ENCODE peak calls at places on chromosomes 1 and 21, in six cellular contexts. L, T, B, Z, X and W are unnamed samples.

GRCh38 chr21:44842087-44842486 is 24.2 kb upstream of the SUMO3 start:
- DNase-seq in L (no peak), T (no peak), B (no peak), Z (no peak), X (no peak), W (no peak)

GRCh38 chr1:167093863-167094516 is at the start of gene STYXL2:
- DNase-seq in L (no peak), T (no peak), B (no peak), Z (no peak), X (no peak), W (no peak)

GRCh38 chr1:16243936-16244649 is 7.1 kb upstream of the CPLANE2 start:
- DNase-seq in L (peak; percentile 95), T (peak; percentile 91), B (peak; percentile 79), Z (peak; percentile 49), X (peak; percentile 80), W (peak; percentile 82)

GRCh38 chr1:54310439-54311328 is 95.5 kb downstream of the SSBP3 start:
- DNase-seq in L (peak; percentile 82), T (peak; percentile 30), B (peak; percentile 22), Z (peak; percentile 29), X (peak; percentile 64), W (peak; percentile 73)

GRCh38 chr1:41936107-41936506 is 17.4 kb upstream of the HIVEP3 start:
- DNase-seq in L (no peak), T (peak; percentile 92), B (no peak), Z (peak; percentile 67), X (no peak), W (no peak)

GRCh38 chr1:175166746-175167145 is 25.8 kb downstream of the KIAA0040 start:
- DNase-seq in L (no peak), T (no peak), B (no peak), Z (no peak), X (no peak), W (no peak)

GRCh38 chr1:89203166-89203565 is 4.4 kb upstream of the GBP4 start:
- DNase-seq in L (no peak), T (peak; percentile 45), B (no peak), Z (no peak), X (no peak), W (no peak)

GRCh38 chr1:69406244-69406643 is 161.5 kb upstream of the LRRC7 start:
- DNase-seq in L (no peak), T (no peak), B (no peak), Z (no peak), X (no peak), W (no peak)

GRCh38 chr1:7899741-7900140 is 40.9 kb downstream of the TNFRSF9 start:
- DNase-seq in L (no peak), T (peak; percentile 55), B (no peak), Z (peak; percentile 79), X (no peak), W (no peak)

GRCh38 chr1:153534933-153535663 is 693 bp downstream of the S100A6 start:
- DNase-seq in L (peak; percentile 82), T (no peak), B (peak; percentile 74), Z (no peak), X (peak; percentile 78), W (peak; percentile 41)

GRCh38 chr1:73626326-73626725 is 571.6 kb downstream of the LRRIQ3 start:
- DNase-seq in L (no peak), T (no peak), B (no peak), Z (peak; percentile 1), X (no peak), W (no peak)

GRCh38 chr1:40965531-40965930 is 14.0 kb upstream of the CTPS1 start:
- DNase-seq in L (no peak), T (no peak), B (no peak), Z (no peak), X (no peak), W (no peak)

GRCh38 chr1:2556277-2557145 is at the start of gene TNFRSF14:
- DNase-seq in L (peak; percentile 84), T (peak; percentile 51), B (no peak), Z (no peak), X (peak; percentile 80), W (no peak)

GRCh38 chr1:234212764-234213406 is 160.4 kb upstream of the COA6 start:
- DNase-seq in L (no peak), T (peak; percentile 73), B (peak; percentile 53), Z (no peak), X (no peak), W (peak; percentile 35)

GRCh38 chr1:183953031-183953430 is 84.5 kb downstream of the COLGALT2 start:
- DNase-seq in L (no peak), T (peak; percentile 3), B (no peak), Z (no peak), X (no peak), W (no peak)

GRCh38 chr1:20725189-20726106 is 7.1 kb downstream of the SH2D5 start:
- DNase-seq in L (peak; percentile 55), T (peak; percentile 58), B (no peak), Z (peak; percentile 47), X (no peak), W (no peak)

GRCh38 chr1:226634156-226634588 is 85.6 kb downstream of the STUM start:
- DNase-seq in L (peak; percentile 86), T (peak; percentile 88), B (peak; percentile 64), Z (peak; percentile 21), X (peak; percentile 90), W (peak; percentile 68)

GRCh38 chr21:41668686-41669532 is 97.9 kb downstream of the RIPK4 start:
- DNase-seq in L (no peak), T (no peak), B (no peak), Z (no peak), X (no peak), W (no peak)

GRCh38 chr1:42938596-42939184 is 20.0 kb downstream of the SLC2A1 start:
- DNase-seq in L (no peak), T (no peak), B (no peak), Z (no peak), X (no peak), W (no peak)
- H3K4me1 ChIP-seq in L (no peaks in the 10 kb centered on the region), T (peaks cover 96% of the 10 kb centered on the region), B (peaks cover 100% of the 10 kb centered on the region), Z (peaks cover 58% of the 10 kb centered on the region), X (peaks cover 27% of the 10 kb centered on the region), W (peaks cover 24% of the 10 kb centered on the region)

GRCh38 chr1:25820247-25821111 is 725 bp downstream of the MTFR1L start:
- DNase-seq in L (peak; percentile 89), T (peak; percentile 68), B (peak; percentile 32), Z (peak; percentile 48), X (no peak), W (no peak)

GRCh38 chr1:25818569-25818968 is 1.2 kb upstream of the MTFR1L start:
- DNase-seq in L (peak; percentile 64), T (no peak), B (no peak), Z (no peak), X (no peak), W (no peak)

GRCh38 chr1:25819496-25820246 is at the start of gene MTFR1L:
- DNase-seq in L (peak; percentile 93), T (peak; percentile 72), B (peak; percentile 68), Z (peak; percentile 57), X (peak; percentile 93), W (peak; percentile 95)

GRCh38 chr1:25816112-25816718 is 3.5 kb upstream of the MTFR1L start:
- DNase-seq in L (peak; percentile 53), T (no peak), B (no peak), Z (no peak), X (no peak), W (no peak)

GRCh38 chr1:25817840-25818501 is 1.8 kb upstream of the MTFR1L start:
- DNase-seq in L (peak; percentile 56), T (peak; percentile 47), B (no peak), Z (no peak), X (no peak), W (no peak)
- H3K27ac ChIP-seq in L (peak overlapping the region; percentile 93), T (no peak overlapping the region), B (peak overlapping the region; percentile 13), Z (no peak overlapping the region), X (no peak overlapping the region), W (no peak overlapping the region)

GRCh38 chr1:25692560-25692959 is 76.0 kb downstream of the MAN1C1 start:
- DNase-seq in L (no peak), T (no peak), B (peak; percentile 19), Z (no peak), X (no peak), W (no peak)
- TF ChIP-seq CTCF in L (no peak), T (peak; percentile 61), B (peak; percentile 30), Z (peak; percentile 32), X (peak; percentile 43), W (no peak)

GRCh38 chr1:24584103-24584764 is 28.3 kb downstream of the NCMAP start:
- DNase-seq in L (no peak), T (no peak), B (no peak), Z (no peak), X (no peak), W (no peak)
- H3K4me1 ChIP-seq in L (no peaks in the 10 kb centered on the region), T (no peaks in the 10 kb centered on the region), B (no peaks in the 10 kb centered on the region), Z (no peaks in the 10 kb centered on the region), X (no peaks in the 10 kb centered on the region), W (peaks cover 5% of the 10 kb centered on the region)

DNA sequence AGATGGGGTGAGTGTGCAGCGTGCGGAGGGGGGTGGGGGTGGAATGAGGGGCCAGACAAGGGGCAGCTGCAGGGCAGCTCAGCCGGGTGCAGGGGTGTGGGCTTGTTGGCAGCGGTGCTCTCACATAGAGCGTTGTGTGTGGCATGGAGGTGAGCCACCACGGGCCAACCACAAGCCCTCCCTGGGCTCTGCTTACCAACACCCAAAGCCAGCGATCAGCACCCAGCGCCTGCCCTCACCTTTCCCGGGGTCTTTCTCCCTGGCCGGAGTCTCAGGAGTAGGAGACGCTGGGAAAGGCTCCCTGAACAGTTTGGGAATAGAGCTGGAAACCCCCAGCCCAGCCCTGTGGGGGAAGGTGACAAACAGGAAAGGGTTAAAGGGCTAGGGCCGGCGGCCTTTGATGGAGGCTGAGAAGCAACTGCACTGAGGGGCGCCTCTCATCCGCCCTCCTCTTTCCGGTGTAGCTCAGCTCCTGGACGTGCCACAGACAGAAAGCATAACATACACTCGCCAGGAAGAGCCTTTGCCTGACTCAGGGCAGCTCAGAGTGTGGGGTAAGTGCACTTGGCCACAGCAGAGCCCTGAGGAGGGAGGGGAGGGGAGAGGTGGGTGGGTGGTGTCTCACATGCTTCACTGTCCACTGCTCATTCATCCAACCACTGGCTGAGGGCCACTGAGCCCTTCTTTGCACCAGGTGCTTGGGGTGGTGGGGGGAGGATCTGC is 577 bp downstream of the IKBKE start:
- DNase-seq in L (no peak), T (peak; percentile 76), B (no peak), Z (peak; percentile 82), X (no peak), W (no peak)
- H3K27ac ChIP-seq in L (peak overlapping the region; percentile 38), T (peak overlapping the region; percentile 60), B (peak overlapping the region; percentile 93), Z (peak overlapping the region; percentile 64), X (peak overlapping the region; percentile 31), W (peak overlapping the region; percentile 15)

DNA sequence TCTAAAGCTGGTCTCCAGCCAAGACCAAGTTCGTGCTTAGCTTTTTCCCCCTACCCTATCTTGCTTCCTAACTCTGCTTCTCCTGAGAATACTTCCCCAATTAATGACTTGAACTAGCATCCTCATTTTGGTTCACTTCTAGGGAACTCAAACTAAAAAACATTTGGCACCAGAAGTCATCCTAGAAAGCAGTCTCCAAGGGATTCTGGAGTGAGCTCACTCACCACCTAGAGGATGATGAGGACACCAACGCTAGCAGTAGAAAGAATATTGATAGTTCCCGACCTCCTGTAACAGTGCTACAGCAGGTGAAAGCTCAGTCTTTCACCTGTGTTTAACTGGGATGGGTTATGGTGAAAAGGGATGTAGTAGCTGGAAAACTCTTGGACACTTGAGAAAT is 4.7 kb upstream of the PSMB2 start:
- DNase-seq in L (no peak), T (peak; percentile 34), B (peak; percentile 11), Z (no peak), X (no peak), W (no peak)
- TF ChIP-seq CTCF in L (no peak), T (peak; percentile 44), B (no peak), Z (peak; percentile 9), X (no peak), W (no peak)

GRCh38 chr1:159009287-159009686 is 420 bp upstream of the IFI16 start:
- DNase-seq in L (no peak), T (no peak), B (no peak), Z (no peak), X (no peak), W (no peak)
- H3K4me1 ChIP-seq in L (no peaks in the 10 kb centered on the region), T (peaks cover 3% of the 10 kb centered on the region), B (no peaks in the 10 kb centered on the region), Z (peaks cover 16% of the 10 kb centered on the region), X (no peaks in the 10 kb centered on the region), W (no peaks in the 10 kb centered on the region)